ENCODE peak calls at places on chromosomes 5 and 9, in five cellular contexts. Z is fibroblast of lung, D is bronchial epithelial cell, F is AG08396, P is IMR-90. G is an unnamed sample.

GRCh38 chr5:30392897-30393296 is 800.6 kb upstream of the CDH6 start:
- DNase-seq in F (no peak), P (no peak), Z (no peak), D (peak), G (no peak)

GRCh38 chr9:35726876-35727438 is 5.0 kb downstream of the TLN1 start:
- DNase-seq in Z (peak), D (no peak), P (peak), F (peak), G (peak)

GRCh38 chr5:132655821-132656773 is 1.9 kb upstream of the IL13 start:
- DNase-seq in Z (peak), P (no peak), F (peak), D (no peak), G (no peak)

GRCh38 chr9:87383341-87384150 is 114.1 kb upstream of the DAPK1 start:
- DNase-seq in P (no peak), Z (no peak), F (no peak), D (peak), G (no peak)

GRCh38 chr9:121268598-121269029 is 652 bp downstream of the GSN start:
- DNase-seq in Z (no peak), F (no peak), P (no peak), D (peak), G (no peak)

GRCh38 chr5:14767942-14768837 is 103.4 kb downstream of the ANKH start:
- DNase-seq in F (no peak), D (peak), P (no peak), Z (no peak), G (no peak)

GRCh38 chr9:70477146-70477745 is 62.8 kb upstream of the KLF9 start:
- DNase-seq in F (no peak), P (peak), D (peak), Z (peak), G (no peak)

GRCh38 chr9:93540305-93540704 is 36.1 kb upstream of the PHF2 start:
- DNase-seq in Z (no peak), F (no peak), P (no peak), D (no peak), G (no peak)

GRCh38 chr5:94968507-94969095 is 316.3 kb downstream of the MCTP1 start:
- DNase-seq in Z (peak), F (peak), P (peak), D (peak), G (no peak)

GRCh38 chr9:127362829-127363228 is 34.1 kb upstream of the SLC2A8 start:
- DNase-seq in P (no peak), F (no peak), D (no peak), Z (no peak), G (no peak)

GRCh38 chr9:133992780-133993634 is 883 bp upstream of the VAV2 start:
- DNase-seq in D (peak), P (peak), Z (peak), F (peak), G (peak)